ENCODE peak calls at places on chromosome 14, in four cellular contexts. One of them, this sample, is unnamed.
A peak's percentile ranks its signal among the peaks of the same experiment; 100 is the strongest.

GRCh38 chr14:63672417-63673180 is 30.9 kb upstream of the WDR89 start:
- DNase-seq in A549: no peak
- DNase-seq in uterus: no peak
- DNase-seq in tibial nerve: no peak
- DNase-seq in this sample: no peak

GRCh38 chr14:90728951-90729350 is 87.3 kb downstream of the TTC7B start:
- DNase-seq in A549: no peak
- DNase-seq in uterus: no peak
- DNase-seq in tibial nerve: no peak
- DNase-seq in this sample: no peak

GRCh38 chr14:77794357-77794756 is 5.6 kb upstream of the ADCK1 start:
- DNase-seq in A549: no peak
- DNase-seq in uterus: no peak
- DNase-seq in tibial nerve: no peak
- DNase-seq in this sample: no peak

GRCh38 chr14:96162265-96162664 is 42.4 kb upstream of the BDKRB2 start:
- DNase-seq in A549: no peak
- DNase-seq in uterus: no peak
- DNase-seq in tibial nerve: no peak
- DNase-seq in this sample: no peak

GRCh38 chr14:41302776-41303175 is 303.9 kb upstream of the LRFN5 start:
- DNase-seq in A549: no peak
- DNase-seq in uterus: no peak
- DNase-seq in tibial nerve: no peak
- DNase-seq in this sample: no peak

GRCh38 chr14:96393292-96393691 is 1.4 kb downstream of the AK7 start:
- DNase-seq in A549: no peak
- DNase-seq in uterus: no peak
- DNase-seq in tibial nerve: no peak
- DNase-seq in this sample: no peak

GRCh38 chr14:24974591-24975374 is 75.2 kb downstream of the STXBP6 start:
- DNase-seq in A549: no peak
- DNase-seq in uterus: no peak
- DNase-seq in tibial nerve: no peak
- DNase-seq in this sample: no peak

GRCh38 chr14:80164991-80165390 is 46.3 kb downstream of the DIO2 start:
- DNase-seq in A549: no peak
- DNase-seq in uterus: no peak
- DNase-seq in tibial nerve: no peak
- DNase-seq in this sample: no peak

GRCh38 chr14:79375336-79375735 is 836.0 kb downstream of the DIO2 start:
- DNase-seq in A549: no peak
- DNase-seq in uterus: no peak
- DNase-seq in tibial nerve: no peak
- DNase-seq in this sample: no peak

GRCh38 chr14:35932659-35933159 is 106.6 kb downstream of the BRMS1L start:
- DNase-seq in A549: no peak
- DNase-seq in uterus: no peak
- DNase-seq in tibial nerve: no peak
- DNase-seq in this sample: no peak

GRCh38 chr14:42782744-42783143 is 1176.1 kb downstream of the LRFN5 start:
- DNase-seq in A549: no peak
- DNase-seq in uterus: no peak
- DNase-seq in tibial nerve: no peak
- DNase-seq in this sample: no peak

GRCh38 chr14:86038401-86038985 is 508.5 kb downstream of the FLRT2 start:
- DNase-seq in A549: peak; percentile 9
- DNase-seq in uterus: no peak
- DNase-seq in tibial nerve: no peak
- DNase-seq in this sample: no peak

GRCh38 chr14:93096923-93097322 is 18.8 kb downstream of the ITPK1 start:
- DNase-seq in A549: no peak
- DNase-seq in uterus: no peak
- DNase-seq in tibial nerve: no peak
- DNase-seq in this sample: no peak

GRCh38 chr14:32074887-32075572 is 2.1 kb upstream of the ARHGAP5 start:
- DNase-seq in A549: no peak
- DNase-seq in uterus: no peak
- DNase-seq in tibial nerve: no peak
- DNase-seq in this sample: no peak
- H3K4me3 ChIP-seq in A549: peak overlapping the region; percentile 63
- H3K4me3 ChIP-seq in uterus: no peak overlapping the region
- H3K4me3 ChIP-seq in tibial nerve: peak overlapping the region; percentile 80
- H3K4me3 ChIP-seq in this sample: peak overlapping the region; percentile 95

GRCh38 chr14:105311838-105312237 is 2.7 kb upstream of the PACS2 start:
- DNase-seq in A549: no peak
- DNase-seq in uterus: no peak
- DNase-seq in tibial nerve: no peak
- DNase-seq in this sample: no peak
- H3K27ac ChIP-seq in A549: no peak overlapping the region
- H3K27ac ChIP-seq in uterus: no peak overlapping the region
- H3K27ac ChIP-seq in tibial nerve: no peak overlapping the region
- H3K27ac ChIP-seq in this sample: no peak overlapping the region

GRCh38 chr14:84797326-84797725 is 732.6 kb upstream of the FLRT2 start:
- DNase-seq in A549: no peak
- DNase-seq in uterus: no peak
- DNase-seq in tibial nerve: no peak
- DNase-seq in this sample: no peak
- H3K4me3 ChIP-seq in A549: no peak overlapping the region
- H3K4me3 ChIP-seq in uterus: no peak overlapping the region
- H3K4me3 ChIP-seq in tibial nerve: no peak overlapping the region
- H3K4me3 ChIP-seq in this sample: no peak overlapping the region

GRCh38 chr14:58060898-58061297 is 91.1 kb downstream of the ARMH4 start:
- DNase-seq in A549: no peak
- DNase-seq in uterus: no peak
- DNase-seq in tibial nerve: no peak
- DNase-seq in this sample: no peak
- H3K27ac ChIP-seq in A549: no peak overlapping the region
- H3K27ac ChIP-seq in uterus: no peak overlapping the region
- H3K27ac ChIP-seq in tibial nerve: no peak overlapping the region
- H3K27ac ChIP-seq in this sample: no peak overlapping the region

GRCh38 chr14:99323603-99324185 is 51.7 kb upstream of the BCL11B start:
- DNase-seq in A549: no peak
- DNase-seq in uterus: no peak
- DNase-seq in tibial nerve: no peak
- DNase-seq in this sample: no peak
- H3K4me3 ChIP-seq in A549: no peak overlapping the region
- H3K4me3 ChIP-seq in uterus: no peak overlapping the region
- H3K4me3 ChIP-seq in tibial nerve: no peak overlapping the region
- H3K4me3 ChIP-seq in this sample: no peak overlapping the region

GRCh38 chr14:62347658-62348057 is 585.4 kb downstream of the SNAPC1 start:
- DNase-seq in A549: no peak
- DNase-seq in uterus: no peak
- DNase-seq in tibial nerve: no peak
- DNase-seq in this sample: no peak
- H3K27ac ChIP-seq in A549: no peak overlapping the region
- H3K27ac ChIP-seq in uterus: no peak overlapping the region
- H3K27ac ChIP-seq in tibial nerve: no peak overlapping the region
- H3K27ac ChIP-seq in this sample: no peak overlapping the region

GRCh38 chr14:101408077-101408831 is 153.0 kb upstream of the DIO3 start:
- DNase-seq in A549: no peak
- DNase-seq in uterus: peak; percentile 58
- DNase-seq in tibial nerve: no peak
- DNase-seq in this sample: no peak

GRCh38 chr14:101409006-101409543 is 152.2 kb upstream of the DIO3 start:
- DNase-seq in A549: no peak
- DNase-seq in uterus: no peak
- DNase-seq in tibial nerve: no peak
- DNase-seq in this sample: no peak

GRCh38 chr14:101406921-101407320 is 154.4 kb upstream of the DIO3 start:
- DNase-seq in A549: no peak
- DNase-seq in uterus: no peak
- DNase-seq in tibial nerve: no peak
- DNase-seq in this sample: no peak

GRCh38 chr14:101405931-101406330 is 155.4 kb upstream of the DIO3 start:
- DNase-seq in A549: no peak
- DNase-seq in uterus: no peak
- DNase-seq in tibial nerve: no peak
- DNase-seq in this sample: no peak

DNA sequence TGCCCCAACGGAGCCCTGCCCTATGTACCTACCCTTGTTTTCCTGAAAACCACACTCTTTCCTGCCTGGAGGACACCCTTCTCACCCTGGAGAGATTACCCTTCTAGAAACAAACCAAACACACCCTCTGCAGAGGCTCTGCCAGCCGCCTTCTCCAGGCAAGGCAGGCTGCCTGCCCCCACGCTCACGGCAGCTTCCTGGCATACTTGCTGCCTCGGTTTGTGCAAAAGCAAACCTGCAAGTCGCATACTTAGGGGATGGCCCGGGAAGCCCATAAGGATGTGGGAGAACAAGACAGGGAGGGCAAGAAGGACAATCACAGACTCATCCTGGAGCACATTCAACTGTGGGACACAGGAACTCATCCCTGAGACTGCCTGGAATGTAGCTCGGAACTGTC is 154.0 kb upstream of the DIO3 start:
- DNase-seq in A549: no peak
- DNase-seq in uterus: no peak
- DNase-seq in tibial nerve: no peak
- DNase-seq in this sample: no peak
- H3K4me3 ChIP-seq in A549: no peak overlapping the region
- H3K4me3 ChIP-seq in uterus: no peak overlapping the region
- H3K4me3 ChIP-seq in tibial nerve: no peak overlapping the region
- H3K4me3 ChIP-seq in this sample: no peak overlapping the region

GRCh38 chr14:74512431-74512830 is 18.9 kb downstream of the ISCA2 start:
- DNase-seq in A549: no peak
- DNase-seq in uterus: no peak
- DNase-seq in tibial nerve: no peak
- DNase-seq in this sample: no peak

GRCh38 chr14:74515891-74516412 is 22.4 kb downstream of the ISCA2 start:
- DNase-seq in A549: no peak
- DNase-seq in uterus: no peak
- DNase-seq in tibial nerve: no peak
- DNase-seq in this sample: no peak

GRCh38 chr14:74516451-74517155 is 23.0 kb downstream of the ISCA2 start:
- DNase-seq in A549: no peak
- DNase-seq in uterus: no peak
- DNase-seq in tibial nerve: no peak
- DNase-seq in this sample: no peak

GRCh38 chr14:74511966-74512365 is 18.4 kb downstream of the ISCA2 start:
- DNase-seq in A549: no peak
- DNase-seq in uterus: no peak
- DNase-seq in tibial nerve: no peak
- DNase-seq in this sample: no peak

GRCh38 chr14:74514471-74514932 is 20.9 kb downstream of the ISCA2 start:
- DNase-seq in A549: no peak
- DNase-seq in uterus: peak; percentile 48
- DNase-seq in tibial nerve: no peak
- DNase-seq in this sample: no peak
- H3K27ac ChIP-seq in A549: no peak overlapping the region
- H3K27ac ChIP-seq in uterus: no peak overlapping the region
- H3K27ac ChIP-seq in tibial nerve: peak overlapping the region; percentile 77
- H3K27ac ChIP-seq in this sample: peak overlapping the region; percentile 23